ENCODE peak calls at places on chromosomes 11 and 22, in four cellular contexts. One of them, this sample, is unnamed.

GRCh38 chr11:100876826-100877545 is 189.9 kb downstream of the ARHGAP42 start:
- DNase-seq in K562: no peak
- DNase-seq in HFF-Myc: peak
- DNase-seq in fibroblast of mammary gland: peak
- DNase-seq in this sample: peak

GRCh38 chr11:7165911-7166310 is 77.1 kb downstream of the RBMXL2 start:
- DNase-seq in K562: no peak
- DNase-seq in HFF-Myc: no peak
- DNase-seq in fibroblast of mammary gland: no peak
- DNase-seq in this sample: no peak

GRCh38 chr11:9687736-9688494 is 24.0 kb downstream of the SWAP70 start:
- DNase-seq in K562: no peak
- DNase-seq in HFF-Myc: no peak
- DNase-seq in fibroblast of mammary gland: no peak
- DNase-seq in this sample: peak

GRCh38 chr22:30564766-30565118 is 9.7 kb downstream of the GAL3ST1 start:
- DNase-seq in K562: no peak
- DNase-seq in HFF-Myc: no peak
- DNase-seq in fibroblast of mammary gland: no peak
- DNase-seq in this sample: no peak

GRCh38 chr11:28384418-28384817 is 276.2 kb downstream of the METTL15 start:
- DNase-seq in K562: no peak
- DNase-seq in HFF-Myc: peak
- DNase-seq in fibroblast of mammary gland: peak
- DNase-seq in this sample: peak

GRCh38 chr11:67432655-67433349 is 4.5 kb downstream of the RPS6KB2 start:
- DNase-seq in K562: no peak
- DNase-seq in HFF-Myc: no peak
- DNase-seq in fibroblast of mammary gland: no peak
- DNase-seq in this sample: no peak

GRCh38 chr11:12539570-12539969 is 134.7 kb upstream of the TEAD1 start:
- DNase-seq in K562: no peak
- DNase-seq in HFF-Myc: peak
- DNase-seq in fibroblast of mammary gland: peak
- DNase-seq in this sample: no peak

GRCh38 chr11:121367434-121367833 is 74.9 kb downstream of the SC5D start:
- DNase-seq in K562: no peak
- DNase-seq in HFF-Myc: no peak
- DNase-seq in fibroblast of mammary gland: peak
- DNase-seq in this sample: no peak

GRCh38 chr11:116281173-116282160 is 491.3 kb downstream of the BUD13 start:
- DNase-seq in K562: peak
- DNase-seq in HFF-Myc: no peak
- DNase-seq in fibroblast of mammary gland: no peak
- DNase-seq in this sample: no peak

GRCh38 chr22:25402501-25403283 is 161.8 kb upstream of the GRK3 start:
- DNase-seq in K562: peak
- DNase-seq in HFF-Myc: no peak
- DNase-seq in fibroblast of mammary gland: peak
- DNase-seq in this sample: no peak

GRCh38 chr11:70360211-70360610 is 38.1 kb upstream of the CTTN start:
- DNase-seq in K562: no peak
- DNase-seq in HFF-Myc: no peak
- DNase-seq in fibroblast of mammary gland: no peak
- DNase-seq in this sample: no peak

GRCh38 chr11:70397336-70397982 is 870 bp upstream of the CTTN start:
- DNase-seq in K562: peak
- DNase-seq in HFF-Myc: no peak
- DNase-seq in fibroblast of mammary gland: no peak
- DNase-seq in this sample: no peak

GRCh38 chr11:111860257-111860656 is 11.1 kb downstream of the ALG9 start:
- DNase-seq in K562: no peak
- DNase-seq in HFF-Myc: no peak
- DNase-seq in fibroblast of mammary gland: no peak
- DNase-seq in this sample: no peak

DNA sequence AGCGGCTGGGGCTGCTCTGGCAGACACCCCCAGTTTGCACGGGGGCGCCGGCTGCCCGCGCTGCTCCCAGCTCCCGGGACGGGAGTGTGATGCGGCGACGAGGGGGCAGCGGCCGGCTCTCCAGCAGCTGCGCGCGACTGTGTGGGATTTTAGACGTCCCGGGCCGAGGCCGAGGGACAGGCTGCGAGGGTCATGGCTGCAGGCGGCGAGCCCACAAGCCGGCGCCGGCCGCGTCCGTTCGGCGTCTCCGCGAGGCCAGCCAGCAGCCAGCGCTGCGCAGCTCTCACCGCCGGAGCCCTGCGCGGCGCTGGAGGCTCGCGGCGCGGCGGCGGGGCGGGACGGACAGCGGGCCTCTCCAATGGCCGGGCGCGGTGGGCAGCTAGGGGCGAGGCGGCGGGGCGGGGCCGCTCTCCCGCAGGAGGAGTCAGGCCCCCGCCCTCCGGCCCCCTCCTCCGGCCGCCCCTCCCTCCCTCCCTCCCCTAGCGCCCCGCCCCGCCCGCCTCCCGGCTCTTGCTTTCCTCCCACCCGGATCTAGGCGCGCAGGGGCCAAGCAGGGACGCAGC is at the start of gene FZD4:
- DNase-seq in K562: peak
- DNase-seq in HFF-Myc: peak
- DNase-seq in fibroblast of mammary gland: peak
- DNase-seq in this sample: no peak
- TF ChIP-seq CTCF in K562: peak
- TF ChIP-seq CTCF in HFF-Myc: no peak
- TF ChIP-seq CTCF in fibroblast of mammary gland: no peak
- TF ChIP-seq CTCF in this sample: no peak

GRCh38 chr11:62885137-62885536 is 4.4 kb downstream of the SLC3A2 start:
- DNase-seq in K562: no peak
- DNase-seq in HFF-Myc: no peak
- DNase-seq in fibroblast of mammary gland: no peak
- DNase-seq in this sample: no peak
- H3K4me3 ChIP-seq in K562: peak
- H3K4me3 ChIP-seq in HFF-Myc: peak
- H3K4me3 ChIP-seq in fibroblast of mammary gland: no peak
- H3K4me3 ChIP-seq in this sample: peak

GRCh38 chr11:32173435-32173834 is 82.6 kb downstream of the RCN1 start:
- DNase-seq in K562: peak
- DNase-seq in HFF-Myc: peak
- DNase-seq in fibroblast of mammary gland: peak
- DNase-seq in this sample: no peak
- TF ChIP-seq CTCF in K562: peak
- TF ChIP-seq CTCF in HFF-Myc: peak
- TF ChIP-seq CTCF in fibroblast of mammary gland: peak
- TF ChIP-seq CTCF in this sample: peak

DNA sequence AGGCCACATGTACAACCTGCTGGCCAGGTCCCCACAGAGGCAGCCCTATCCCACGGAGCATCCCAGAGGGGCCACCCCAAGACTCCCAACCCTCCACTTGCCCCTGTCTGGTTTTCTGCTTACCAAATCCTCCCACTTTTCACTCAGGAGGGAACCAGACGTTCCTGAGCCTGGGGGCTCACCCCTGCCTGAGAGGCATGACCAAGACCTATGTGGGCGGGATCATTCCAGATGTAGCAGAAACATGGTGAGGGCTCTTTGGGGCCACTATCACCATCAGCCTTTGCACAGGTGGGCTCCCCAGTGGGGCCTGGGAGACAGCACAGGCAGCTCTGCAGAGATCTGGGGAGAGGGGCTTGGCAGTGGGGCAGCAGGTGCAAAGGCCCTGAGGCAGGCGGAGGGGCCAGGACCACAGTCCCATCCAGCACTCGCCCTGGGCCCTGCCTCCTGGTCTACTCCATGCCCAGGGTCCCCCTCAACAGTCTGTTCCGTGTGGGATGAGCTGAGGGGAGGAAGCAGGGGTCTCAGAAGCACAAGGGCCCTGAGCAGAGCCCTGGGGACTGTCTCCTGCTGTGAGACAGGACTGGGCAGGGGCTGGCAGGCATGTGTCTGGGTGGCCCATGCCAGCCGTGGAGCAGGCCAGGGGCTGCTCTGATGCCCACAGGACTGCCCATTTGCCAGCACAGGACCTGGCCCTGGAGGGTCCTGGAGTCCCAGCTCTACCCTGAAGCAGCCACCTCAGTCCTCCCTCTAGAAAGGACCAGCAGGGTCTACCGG is 9.4 kb downstream of the PIM3 start:
- DNase-seq in K562: no peak
- DNase-seq in HFF-Myc: no peak
- DNase-seq in fibroblast of mammary gland: no peak
- DNase-seq in this sample: no peak
- H3K4me3 ChIP-seq in K562: no peak
- H3K4me3 ChIP-seq in HFF-Myc: no peak
- H3K4me3 ChIP-seq in fibroblast of mammary gland: no peak
- H3K4me3 ChIP-seq in this sample: no peak

DNA sequence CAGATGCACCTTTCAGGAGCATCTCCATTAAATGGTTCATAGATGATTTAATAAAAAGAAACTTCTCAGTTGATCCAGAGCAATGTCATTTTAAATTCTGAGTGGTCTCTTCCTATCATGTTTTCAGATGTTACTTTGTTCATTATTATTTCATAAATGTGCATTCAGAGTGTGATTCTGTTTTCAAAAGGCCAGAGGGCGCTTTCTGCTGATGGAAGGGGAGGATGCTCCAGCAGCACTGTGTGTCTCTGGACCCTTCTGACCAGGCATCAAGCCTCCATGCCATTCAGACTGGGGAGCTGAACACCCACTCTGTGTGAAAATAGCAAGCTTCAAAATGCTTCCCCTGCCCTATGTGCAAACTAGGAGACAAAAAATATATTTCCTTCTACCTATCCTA is 23.9 kb upstream of the CRTAM start:
- DNase-seq in K562: peak
- DNase-seq in HFF-Myc: no peak
- DNase-seq in fibroblast of mammary gland: no peak
- DNase-seq in this sample: no peak
- TF ChIP-seq CTCF in K562: peak
- TF ChIP-seq CTCF in HFF-Myc: no peak
- TF ChIP-seq CTCF in fibroblast of mammary gland: peak
- TF ChIP-seq CTCF in this sample: peak

DNA sequence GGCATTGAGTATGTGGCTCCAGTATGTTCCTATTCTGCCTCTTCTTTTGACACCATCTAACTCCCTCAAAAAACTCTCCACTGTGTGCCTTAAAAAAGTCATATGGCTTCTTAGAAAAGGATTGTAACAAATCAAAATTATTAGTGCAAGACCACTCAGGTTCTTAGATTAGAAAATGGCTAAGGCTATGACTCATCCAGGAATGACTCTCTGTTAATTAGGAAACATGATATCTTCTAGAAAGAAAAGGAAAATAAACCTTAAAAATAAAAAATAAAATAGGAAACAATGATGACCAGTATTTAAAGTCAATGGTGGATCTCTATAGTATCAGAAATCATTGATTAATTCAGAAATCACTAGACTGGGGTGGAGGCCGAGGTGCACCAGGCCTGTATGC is 21.7 kb downstream of the SLC25A17 start:
- DNase-seq in K562: no peak
- DNase-seq in HFF-Myc: no peak
- DNase-seq in fibroblast of mammary gland: peak
- DNase-seq in this sample: no peak
- H3K4me3 ChIP-seq in K562: no peak
- H3K4me3 ChIP-seq in HFF-Myc: no peak
- H3K4me3 ChIP-seq in fibroblast of mammary gland: no peak
- H3K4me3 ChIP-seq in this sample: no peak

DNA sequence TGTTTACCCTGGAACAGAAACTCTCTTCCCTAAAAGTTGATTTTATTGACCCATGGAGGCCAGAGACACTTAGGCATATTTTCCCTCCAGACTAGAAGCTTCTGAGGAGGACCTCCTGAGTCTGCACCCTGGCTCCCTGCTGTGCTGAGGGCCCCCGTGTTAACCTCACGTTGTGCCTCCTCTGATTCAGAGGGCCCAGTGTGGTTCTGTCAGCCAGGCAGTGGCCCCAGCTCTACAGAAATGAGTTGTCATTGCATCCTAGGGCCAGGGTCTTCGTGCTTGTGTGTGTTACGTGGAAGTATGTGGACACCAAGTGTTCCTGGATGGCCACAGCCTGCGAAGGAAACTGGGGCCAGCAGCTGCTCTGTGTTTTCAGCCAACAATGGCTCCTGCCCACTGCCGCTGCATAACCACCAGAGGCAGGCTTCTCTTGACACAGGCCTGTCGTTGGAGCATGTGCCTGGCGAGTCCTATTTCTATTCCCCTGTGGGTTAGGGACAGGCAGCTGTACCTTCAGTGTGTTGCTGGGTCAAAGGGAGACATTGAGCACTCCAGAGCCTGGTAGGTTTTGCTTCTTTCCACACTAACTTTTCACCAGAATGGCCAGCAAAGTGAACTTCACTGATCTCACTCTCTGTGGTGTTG is 44.5 kb downstream of the MED15 start:
- DNase-seq in K562: no peak
- DNase-seq in HFF-Myc: no peak
- DNase-seq in fibroblast of mammary gland: no peak
- DNase-seq in this sample: no peak
- TF ChIP-seq CTCF in K562: peak
- TF ChIP-seq CTCF in HFF-Myc: peak
- TF ChIP-seq CTCF in fibroblast of mammary gland: peak
- TF ChIP-seq CTCF in this sample: peak

DNA sequence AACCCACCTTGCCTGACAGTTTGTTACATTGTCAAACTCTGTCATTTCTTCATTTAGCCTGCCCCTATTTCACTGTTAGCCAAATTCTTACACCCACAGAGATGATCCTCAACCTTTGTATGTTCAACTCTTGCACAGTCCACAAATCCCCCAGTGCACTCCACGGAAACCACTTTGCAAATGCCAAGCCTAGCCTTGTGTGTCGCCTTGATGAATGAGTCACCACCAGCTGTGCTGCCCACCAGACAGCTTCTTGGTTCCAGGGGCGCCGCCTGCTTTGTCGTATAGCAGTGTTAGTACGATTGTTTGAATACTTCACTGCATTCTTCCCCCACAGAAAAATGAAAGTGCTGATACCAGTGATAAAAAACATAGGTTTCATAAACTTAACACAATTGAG is 686.3 kb downstream of the NTM start:
- DNase-seq in K562: no peak
- DNase-seq in HFF-Myc: peak
- DNase-seq in fibroblast of mammary gland: peak
- DNase-seq in this sample: peak
- H3K4me3 ChIP-seq in K562: no peak
- H3K4me3 ChIP-seq in HFF-Myc: no peak
- H3K4me3 ChIP-seq in fibroblast of mammary gland: no peak
- H3K4me3 ChIP-seq in this sample: no peak

GRCh38 chr11:118084247-118084646 is 2.5 kb downstream of the SMIM35 start:
- DNase-seq in K562: no peak
- DNase-seq in HFF-Myc: no peak
- DNase-seq in fibroblast of mammary gland: peak
- DNase-seq in this sample: no peak
- TF ChIP-seq CTCF in K562: no peak
- TF ChIP-seq CTCF in HFF-Myc: no peak
- TF ChIP-seq CTCF in fibroblast of mammary gland: no peak
- TF ChIP-seq CTCF in this sample: no peak

This sample was measured in retinal pigment epithelial cell.